ENCODE peak calls at places on chromosomes 11 and 22, in eight cellular contexts. J is thyroid gland, L is HFF-Myc, X is pancreas, U is foreskin fibroblast, O is ovary, V is AG10803, P is GM23338. I is an unnamed sample.
A peak's percentile ranks its signal among the peaks of the same experiment; 100 is the strongest.

GRCh38 chr11:83051760-83052671 is 19.7 kb downstream of the RAB30 start:
- DNase-seq in J (peak; percentile 56), L (peak; percentile 73), X (peak; percentile 56), U (peak; percentile 94), O (peak; percentile 59), V (peak; percentile 99), P (no peak), I (peak; percentile 60)

GRCh38 chr11:120399312-120399711 is 63.1 kb downstream of the ARHGEF12 start:
- DNase-seq in J (no peak), L (no peak), X (no peak), U (peak; percentile 36), O (no peak), V (no peak), P (no peak), I (no peak)

GRCh38 chr11:87030458-87031054 is 7.2 kb upstream of the TMEM135 start:
- DNase-seq in J (no peak), L (no peak), X (no peak), U (no peak), O (no peak), V (no peak), P (no peak), I (no peak)

GRCh38 chr22:42344391-42344861 is 74.0 kb upstream of the TCF20 start:
- DNase-seq in J (peak; percentile 74), L (no peak), X (no peak), U (peak; percentile 69), O (peak; percentile 39), V (peak; percentile 37), P (peak; percentile 76), I (no peak)

GRCh38 chr11:67370351-67371076 is 2.9 kb downstream of the CLCF1 start:
- DNase-seq in J (no peak), L (no peak), X (no peak), U (peak; percentile 82), O (no peak), V (no peak), P (no peak), I (no peak)

GRCh38 chr11:134531331-134532135 is 119.5 kb upstream of the B3GAT1 start:
- DNase-seq in J (no peak), L (no peak), X (no peak), U (no peak), O (no peak), V (no peak), P (no peak), I (no peak)

GRCh38 chr11:128632151-128632791 is 44.9 kb upstream of the ETS1 start:
- DNase-seq in J (peak; percentile 37), L (no peak), X (no peak), U (peak; percentile 74), O (peak; percentile 28), V (peak; percentile 68), P (peak; percentile 88), I (peak; percentile 42)

GRCh38 chr11:106012744-106013143 is 9.3 kb downstream of the MSANTD4 start:
- DNase-seq in J (no peak), L (peak; percentile 20), X (no peak), U (peak; percentile 64), O (no peak), V (peak; percentile 23), P (no peak), I (peak; percentile 27)

GRCh38 chr11:20353829-20354434 is 9.6 kb upstream of the HTATIP2 start:
- DNase-seq in J (peak; percentile 39), L (no peak), X (no peak), U (peak; percentile 71), O (no peak), V (peak; percentile 36), P (peak; percentile 72), I (peak; percentile 37)

GRCh38 chr11:73308003-73308962 is at the start of gene ARHGEF17:
- DNase-seq in J (peak; percentile 84), L (no peak), X (peak; percentile 60), U (peak; percentile 92), O (peak; percentile 76), V (peak; percentile 76), P (peak; percentile 88), I (peak; percentile 91)

GRCh38 chr11:131511794-131512193 is 141.4 kb downstream of the NTM start:
- DNase-seq in J (peak; percentile 70), L (no peak), X (peak; percentile 51), U (no peak), O (no peak), V (peak; percentile 2), P (peak; percentile 91), I (no peak)

GRCh38 chr22:46073683-46074504 is 76.4 kb upstream of the PPARA start:
- DNase-seq in J (peak; percentile 40), L (no peak), X (no peak), U (peak; percentile 65), O (peak; percentile 38), V (no peak), P (no peak), I (peak; percentile 59)

GRCh38 chr11:117300301-117300700 is 9.2 kb downstream of the BACE1-AS start:
- DNase-seq in J (peak; percentile 67), L (no peak), X (peak; percentile 74), U (peak; percentile 62), O (peak; percentile 85), V (peak; percentile 24), P (peak; percentile 63), I (peak; percentile 20)

GRCh38 chr11:120012245-120012644 is 125.7 kb downstream of the TRIM29 start:
- DNase-seq in J (no peak), L (no peak), X (no peak), U (no peak), O (no peak), V (no peak), P (no peak), I (no peak)

GRCh38 chr11:47797633-47798032 is 30.5 kb upstream of the FNBP4 start:
- DNase-seq in J (no peak), L (peak; percentile 9), X (no peak), U (peak; percentile 47), O (no peak), V (peak; percentile 68), P (no peak), I (no peak)

GRCh38 chr11:64996710-64997380 is at the start of gene BATF2:
- DNase-seq in J (peak; percentile 81), L (peak; percentile 66), X (peak; percentile 88), U (peak; percentile 91), O (peak; percentile 76), V (peak; percentile 73), P (peak; percentile 94), I (peak; percentile 61)

GRCh38 chr22:16699336-16699735 is 106.7 kb upstream of the CCT8L2 start:
- DNase-seq in J (no peak), L (no peak), X (no peak), U (no peak), O (no peak), V (no peak), P (no peak), I (no peak)

GRCh38 chr22:23251445-23252093 is 71.3 kb downstream of the BCR start:
- DNase-seq in J (no peak), L (peak; percentile 45), X (peak; percentile 40), U (peak; percentile 73), O (no peak), V (peak; percentile 43), P (no peak), I (no peak)

GRCh38 chr11:22456993-22457748 is 119.0 kb downstream of the SLC17A6 start:
- DNase-seq in J (peak; percentile 8), L (no peak), X (no peak), U (no peak), O (no peak), V (no peak), P (no peak), I (no peak)

GRCh38 chr11:15629690-15630321 is 515.1 kb downstream of the INSC start:
- DNase-seq in J (no peak), L (no peak), X (no peak), U (no peak), O (no peak), V (no peak), P (peak; percentile 88), I (no peak)
- TF ChIP-seq CTCF in J (no peak), L (peak; percentile 4), X (no peak), U (no peak), O (no peak), V (no peak), P (peak; percentile 77), I (peak; percentile 53)

DNA sequence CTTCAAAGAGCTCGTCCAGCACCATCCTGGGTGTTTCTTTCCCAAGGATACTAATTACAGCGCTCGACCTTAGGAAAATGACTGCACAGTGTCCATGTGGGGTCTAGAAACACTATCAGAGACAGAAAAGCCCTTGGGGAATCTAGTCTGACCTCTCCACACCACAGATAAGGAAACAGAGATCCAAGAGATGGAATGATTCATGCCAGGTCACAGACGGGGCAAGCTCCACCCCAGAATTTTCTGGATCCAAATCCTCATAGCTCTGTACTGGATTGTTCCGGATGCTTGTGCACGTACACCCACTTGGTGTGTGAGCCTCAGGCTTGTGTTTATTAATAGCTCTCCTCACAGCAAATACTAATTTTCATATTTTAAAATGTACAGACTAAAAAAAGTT is 11.3 kb downstream of the ABTB2 start:
- DNase-seq in J (no peak), L (no peak), X (no peak), U (peak; percentile 76), O (no peak), V (peak; percentile 57), P (no peak), I (no peak)
- H3K4me3 ChIP-seq in J (no peak overlapping the region), L (no peak overlapping the region), X (no peak overlapping the region), U (no peak overlapping the region), O (no peak overlapping the region), V (no peak overlapping the region), P (no peak overlapping the region), I (no peak overlapping the region)

GRCh38 chr11:74480683-74481417 is 12.7 kb downstream of the LIPT2 start:
- DNase-seq in J (no peak), L (no peak), X (no peak), U (no peak), O (no peak), V (no peak), P (no peak), I (no peak)
- TF ChIP-seq CTCF in J (no peak), L (no peak), X (no peak), U (no peak), O (no peak), V (no peak), P (no peak), I (no peak)

GRCh38 chr11:66317322-66317765 is 500 bp upstream of the CD248 start:
- DNase-seq in J (peak; percentile 33), L (peak; percentile 36), X (no peak), U (peak; percentile 90), O (peak; percentile 61), V (peak; percentile 76), P (no peak), I (peak; percentile 90)
- H3K4me3 ChIP-seq in J (peak overlapping the region; percentile 26), L (no peak overlapping the region), X (no peak overlapping the region), U (peak overlapping the region; percentile 27), O (peak overlapping the region; percentile 43), V (peak overlapping the region; percentile 93), P (peak overlapping the region; percentile 41), I (peak overlapping the region; percentile 37)

I was measured in BE2C.